ENCODE peak calls at places on chromosomes 7 and 10, in seven cellular contexts. One of them, this sample, is unnamed.

GRCh38 chr7:763762-764161 is 36.7 kb upstream of the PRKAR1B start:
- DNase-seq in left lung: no peak
- DNase-seq in fibroblast of lung: no peak
- DNase-seq in AG09309: no peak
- DNase-seq in mesothelial cell of epicardium: no peak
- DNase-seq in dorsolateral prefrontal cortex: no peak
- DNase-seq in transverse colon: no peak
- DNase-seq in this sample: no peak

GRCh38 chr10:35636942-35637341 is 5.2 kb downstream of the FZD8 start:
- DNase-seq in left lung: no peak
- DNase-seq in fibroblast of lung: no peak
- DNase-seq in AG09309: no peak
- DNase-seq in mesothelial cell of epicardium: no peak
- DNase-seq in dorsolateral prefrontal cortex: no peak
- DNase-seq in transverse colon: no peak
- DNase-seq in this sample: no peak

GRCh38 chr7:40570218-40570617 is 435.4 kb downstream of the SUGCT start:
- DNase-seq in left lung: no peak
- DNase-seq in fibroblast of lung: peak
- DNase-seq in AG09309: no peak
- DNase-seq in mesothelial cell of epicardium: no peak
- DNase-seq in dorsolateral prefrontal cortex: no peak
- DNase-seq in transverse colon: no peak
- DNase-seq in this sample: no peak

GRCh38 chr10:11163990-11164805 is 146.5 kb downstream of the CELF2 start:
- DNase-seq in left lung: no peak
- DNase-seq in fibroblast of lung: no peak
- DNase-seq in AG09309: no peak
- DNase-seq in mesothelial cell of epicardium: no peak
- DNase-seq in dorsolateral prefrontal cortex: no peak
- DNase-seq in transverse colon: no peak
- DNase-seq in this sample: no peak

GRCh38 chr7:64883113-64883905 is 19.8 kb upstream of the ZNF273 start:
- DNase-seq in left lung: no peak
- DNase-seq in fibroblast of lung: no peak
- DNase-seq in AG09309: no peak
- DNase-seq in mesothelial cell of epicardium: peak
- DNase-seq in dorsolateral prefrontal cortex: peak
- DNase-seq in transverse colon: no peak
- DNase-seq in this sample: no peak

GRCh38 chr10:11600280-11600679 is 11.2 kb downstream of the USP6NL start:
- DNase-seq in left lung: no peak
- DNase-seq in fibroblast of lung: no peak
- DNase-seq in AG09309: no peak
- DNase-seq in mesothelial cell of epicardium: no peak
- DNase-seq in dorsolateral prefrontal cortex: no peak
- DNase-seq in transverse colon: no peak
- DNase-seq in this sample: no peak

GRCh38 chr10:106557951-106558733 is 606.4 kb downstream of the SORCS1 start:
- DNase-seq in left lung: no peak
- DNase-seq in fibroblast of lung: peak
- DNase-seq in AG09309: no peak
- DNase-seq in mesothelial cell of epicardium: no peak
- DNase-seq in dorsolateral prefrontal cortex: no peak
- DNase-seq in transverse colon: no peak
- DNase-seq in this sample: no peak

GRCh38 chr7:2717293-2717904 is 29.4 kb downstream of the AMZ1 start:
- DNase-seq in left lung: no peak
- DNase-seq in fibroblast of lung: no peak
- DNase-seq in AG09309: no peak
- DNase-seq in mesothelial cell of epicardium: no peak
- DNase-seq in dorsolateral prefrontal cortex: no peak
- DNase-seq in transverse colon: peak
- DNase-seq in this sample: no peak

GRCh38 chr7:28207486-28208158 is 27.0 kb upstream of the JAZF1 start:
- DNase-seq in left lung: no peak
- DNase-seq in fibroblast of lung: peak
- DNase-seq in AG09309: no peak
- DNase-seq in mesothelial cell of epicardium: no peak
- DNase-seq in dorsolateral prefrontal cortex: no peak
- DNase-seq in transverse colon: no peak
- DNase-seq in this sample: no peak

GRCh38 chr10:72162978-72163377 is 52.8 kb upstream of the ANAPC16 start:
- DNase-seq in left lung: no peak
- DNase-seq in fibroblast of lung: peak
- DNase-seq in AG09309: no peak
- DNase-seq in mesothelial cell of epicardium: no peak
- DNase-seq in dorsolateral prefrontal cortex: no peak
- DNase-seq in transverse colon: no peak
- DNase-seq in this sample: no peak

GRCh38 chr7:20358106-20358505 is 27.4 kb downstream of the ITGB8 start:
- DNase-seq in left lung: no peak
- DNase-seq in fibroblast of lung: no peak
- DNase-seq in AG09309: no peak
- DNase-seq in mesothelial cell of epicardium: no peak
- DNase-seq in dorsolateral prefrontal cortex: no peak
- DNase-seq in transverse colon: no peak
- DNase-seq in this sample: no peak

GRCh38 chr7:17680943-17681351 is 259.3 kb downstream of the SNX13 start:
- DNase-seq in left lung: no peak
- DNase-seq in fibroblast of lung: no peak
- DNase-seq in AG09309: no peak
- DNase-seq in mesothelial cell of epicardium: no peak
- DNase-seq in dorsolateral prefrontal cortex: no peak
- DNase-seq in transverse colon: no peak
- DNase-seq in this sample: no peak

GRCh38 chr7:33054261-33054964 is 8.2 kb downstream of the NT5C3A start:
- DNase-seq in left lung: no peak
- DNase-seq in fibroblast of lung: peak
- DNase-seq in AG09309: no peak
- DNase-seq in mesothelial cell of epicardium: no peak
- DNase-seq in dorsolateral prefrontal cortex: no peak
- DNase-seq in transverse colon: no peak
- DNase-seq in this sample: no peak

GRCh38 chr10:1454428-1454827 is 282.9 kb downstream of the ADARB2 start:
- DNase-seq in left lung: no peak
- DNase-seq in fibroblast of lung: no peak
- DNase-seq in AG09309: no peak
- DNase-seq in mesothelial cell of epicardium: no peak
- DNase-seq in dorsolateral prefrontal cortex: no peak
- DNase-seq in transverse colon: no peak
- DNase-seq in this sample: no peak

GRCh38 chr7:106793015-106793651 is 71.9 kb upstream of the PIK3CG start:
- DNase-seq in left lung: no peak
- DNase-seq in fibroblast of lung: no peak
- DNase-seq in AG09309: no peak
- DNase-seq in mesothelial cell of epicardium: no peak
- DNase-seq in dorsolateral prefrontal cortex: no peak
- DNase-seq in transverse colon: no peak
- DNase-seq in this sample: no peak

GRCh38 chr7:159141660-159142059 is 3.0 kb downstream of the VIPR2 start:
- DNase-seq in left lung: no peak
- DNase-seq in fibroblast of lung: no peak
- DNase-seq in AG09309: no peak
- DNase-seq in mesothelial cell of epicardium: no peak
- DNase-seq in dorsolateral prefrontal cortex: no peak
- DNase-seq in transverse colon: no peak
- DNase-seq in this sample: no peak
- TF ChIP-seq CTCF in left lung: no peak
- TF ChIP-seq CTCF in fibroblast of lung: no peak
- TF ChIP-seq CTCF in AG09309: no peak
- TF ChIP-seq CTCF in mesothelial cell of epicardium: no peak
- TF ChIP-seq CTCF in dorsolateral prefrontal cortex: no peak
- TF ChIP-seq CTCF in transverse colon: no peak
- TF ChIP-seq CTCF in this sample: no peak

GRCh38 chr7:142334236-142334635 is 76.4 kb upstream of the PRSS58 start:
- DNase-seq in left lung: no peak
- DNase-seq in fibroblast of lung: no peak
- DNase-seq in AG09309: no peak
- DNase-seq in mesothelial cell of epicardium: no peak
- DNase-seq in dorsolateral prefrontal cortex: no peak
- DNase-seq in transverse colon: no peak
- DNase-seq in this sample: no peak

GRCh38 chr7:142334806-142335205 is 76.9 kb upstream of the PRSS58 start:
- DNase-seq in left lung: no peak
- DNase-seq in fibroblast of lung: no peak
- DNase-seq in AG09309: no peak
- DNase-seq in mesothelial cell of epicardium: no peak
- DNase-seq in dorsolateral prefrontal cortex: no peak
- DNase-seq in transverse colon: no peak
- DNase-seq in this sample: no peak

GRCh38 chr7:142337406-142338001 is 79.6 kb upstream of the PRSS58 start:
- DNase-seq in left lung: no peak
- DNase-seq in fibroblast of lung: no peak
- DNase-seq in AG09309: no peak
- DNase-seq in mesothelial cell of epicardium: no peak
- DNase-seq in dorsolateral prefrontal cortex: no peak
- DNase-seq in transverse colon: no peak
- DNase-seq in this sample: no peak

GRCh38 chr7:142338633-142339501 is 81.0 kb upstream of the PRSS58 start:
- DNase-seq in left lung: no peak
- DNase-seq in fibroblast of lung: no peak
- DNase-seq in AG09309: no peak
- DNase-seq in mesothelial cell of epicardium: no peak
- DNase-seq in dorsolateral prefrontal cortex: peak
- DNase-seq in transverse colon: no peak
- DNase-seq in this sample: no peak
- TF ChIP-seq CTCF in left lung: no peak
- TF ChIP-seq CTCF in fibroblast of lung: peak
- TF ChIP-seq CTCF in AG09309: peak
- TF ChIP-seq CTCF in mesothelial cell of epicardium: no peak
- TF ChIP-seq CTCF in dorsolateral prefrontal cortex: peak
- TF ChIP-seq CTCF in transverse colon: no peak
- TF ChIP-seq CTCF in this sample: no peak

GRCh38 chr7:87878208-87878735 is 2.0 kb downstream of the DBF4 start:
- DNase-seq in left lung: no peak
- DNase-seq in fibroblast of lung: peak
- DNase-seq in AG09309: no peak
- DNase-seq in mesothelial cell of epicardium: no peak
- DNase-seq in dorsolateral prefrontal cortex: no peak
- DNase-seq in transverse colon: no peak
- DNase-seq in this sample: no peak

GRCh38 chr7:87875151-87876039 is 765 bp downstream of the SLC25A40 start:
- DNase-seq in left lung: peak
- DNase-seq in fibroblast of lung: no peak
- DNase-seq in AG09309: no peak
- DNase-seq in mesothelial cell of epicardium: no peak
- DNase-seq in dorsolateral prefrontal cortex: no peak
- DNase-seq in transverse colon: peak
- DNase-seq in this sample: no peak

GRCh38 chr7:87877641-87878040 is 1.3 kb downstream of the DBF4 start:
- DNase-seq in left lung: no peak
- DNase-seq in fibroblast of lung: no peak
- DNase-seq in AG09309: no peak
- DNase-seq in mesothelial cell of epicardium: no peak
- DNase-seq in dorsolateral prefrontal cortex: no peak
- DNase-seq in transverse colon: no peak
- DNase-seq in this sample: no peak

GRCh38 chr7:87876040-87876758 is at the start of the genes DBF4 and SLC25A40:
- DNase-seq in left lung: peak
- DNase-seq in fibroblast of lung: peak
- DNase-seq in AG09309: peak
- DNase-seq in mesothelial cell of epicardium: peak
- DNase-seq in dorsolateral prefrontal cortex: peak
- DNase-seq in transverse colon: peak
- DNase-seq in this sample: peak

DNA sequence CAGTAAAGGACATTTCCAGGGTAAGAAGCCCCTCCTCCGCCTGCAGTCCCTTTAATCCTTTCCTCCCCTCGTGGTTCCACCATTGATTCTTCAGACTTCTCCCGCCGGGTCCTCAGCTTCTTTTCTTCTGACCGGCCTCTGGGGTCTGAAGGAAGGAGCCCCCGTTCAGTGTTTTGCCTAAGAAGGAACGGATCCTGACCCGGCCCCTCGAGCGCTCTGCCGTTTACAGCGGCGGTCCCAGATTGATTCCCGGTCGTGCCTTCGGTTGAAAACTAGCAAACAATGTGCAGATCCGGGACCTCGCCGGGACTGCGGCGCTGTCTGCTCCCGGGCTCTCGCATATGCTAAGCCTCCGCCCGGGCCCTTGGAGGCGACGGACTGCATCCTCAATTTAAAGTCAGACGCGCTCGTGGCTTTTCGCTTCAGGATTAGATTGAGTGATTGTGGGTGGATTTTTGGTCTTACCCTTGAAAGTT is 504 bp downstream of the DBF4 start:
- DNase-seq in left lung: peak
- DNase-seq in fibroblast of lung: peak
- DNase-seq in AG09309: peak
- DNase-seq in mesothelial cell of epicardium: peak
- DNase-seq in dorsolateral prefrontal cortex: peak
- DNase-seq in transverse colon: peak
- DNase-seq in this sample: peak
- TF ChIP-seq CTCF in left lung: no peak
- TF ChIP-seq CTCF in fibroblast of lung: no peak
- TF ChIP-seq CTCF in AG09309: no peak
- TF ChIP-seq CTCF in mesothelial cell of epicardium: no peak
- TF ChIP-seq CTCF in dorsolateral prefrontal cortex: no peak
- TF ChIP-seq CTCF in transverse colon: no peak
- TF ChIP-seq CTCF in this sample: no peak

GRCh38 chr10:120949511-120950102 is 98.4 kb downstream of the WDR11 start:
- DNase-seq in left lung: no peak
- DNase-seq in fibroblast of lung: peak
- DNase-seq in AG09309: no peak
- DNase-seq in mesothelial cell of epicardium: no peak
- DNase-seq in dorsolateral prefrontal cortex: no peak
- DNase-seq in transverse colon: no peak
- DNase-seq in this sample: no peak

GRCh38 chr10:120951288-120951687 is 100.1 kb downstream of the WDR11 start:
- DNase-seq in left lung: no peak
- DNase-seq in fibroblast of lung: no peak
- DNase-seq in AG09309: no peak
- DNase-seq in mesothelial cell of epicardium: no peak
- DNase-seq in dorsolateral prefrontal cortex: no peak
- DNase-seq in transverse colon: no peak
- DNase-seq in this sample: no peak

GRCh38 chr10:120950103-120950561 is 99.0 kb downstream of the WDR11 start:
- DNase-seq in left lung: no peak
- DNase-seq in fibroblast of lung: peak
- DNase-seq in AG09309: no peak
- DNase-seq in mesothelial cell of epicardium: no peak
- DNase-seq in dorsolateral prefrontal cortex: no peak
- DNase-seq in transverse colon: no peak
- DNase-seq in this sample: no peak

GRCh38 chr10:120946497-120946896 is 95.3 kb downstream of the WDR11 start:
- DNase-seq in left lung: no peak
- DNase-seq in fibroblast of lung: no peak
- DNase-seq in AG09309: no peak
- DNase-seq in mesothelial cell of epicardium: no peak
- DNase-seq in dorsolateral prefrontal cortex: no peak
- DNase-seq in transverse colon: no peak
- DNase-seq in this sample: no peak

DNA sequence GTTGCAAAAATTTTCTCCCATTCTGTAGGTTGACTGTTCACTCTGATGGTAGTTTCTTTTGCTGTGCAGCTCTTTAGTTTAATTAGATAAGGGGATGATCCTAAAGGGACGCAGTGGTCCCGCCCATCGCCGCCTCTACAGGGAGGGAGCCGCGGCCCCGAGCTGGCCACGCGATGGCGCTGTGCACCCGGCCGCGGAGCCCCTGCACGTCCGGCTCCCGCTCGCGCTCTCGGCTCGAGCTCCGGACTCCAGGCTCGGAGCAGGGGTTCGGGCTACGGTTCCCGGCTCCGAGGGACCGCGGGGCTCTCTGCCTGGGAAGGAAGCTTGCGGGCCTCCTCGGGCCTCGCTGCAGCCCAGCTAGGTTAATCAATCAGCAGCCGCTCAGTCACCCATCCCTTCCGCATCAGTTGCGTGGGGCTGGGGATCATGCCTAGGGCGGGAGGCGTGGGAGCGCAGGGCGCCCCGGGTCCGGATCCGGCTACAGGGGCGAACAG is 97.8 kb downstream of the WDR11 start:
- DNase-seq in left lung: peak
- DNase-seq in fibroblast of lung: peak
- DNase-seq in AG09309: peak
- DNase-seq in mesothelial cell of epicardium: peak
- DNase-seq in dorsolateral prefrontal cortex: peak
- DNase-seq in transverse colon: peak
- DNase-seq in this sample: no peak
- TF ChIP-seq CTCF in left lung: peak
- TF ChIP-seq CTCF in fibroblast of lung: peak
- TF ChIP-seq CTCF in AG09309: peak
- TF ChIP-seq CTCF in mesothelial cell of epicardium: peak
- TF ChIP-seq CTCF in dorsolateral prefrontal cortex: peak
- TF ChIP-seq CTCF in transverse colon: peak
- TF ChIP-seq CTCF in this sample: peak

This sample was measured in RWPE2.